ENCODE peak calls at places on chromosomes 4 and X, in ten cellular contexts. L is Karpas-422, A is HEK293T, T is AG08396, G is Kasumi-1, D is NCI-H2029, X is A549, Z is sigmoid colon, U is NT2/D1, V is EL. E is an unnamed sample.

GRCh38 chr4:167233523-167234387 is 539 bp downstream of the SPOCK3 start:
- DNase-seq in L (no peak), A (peak), T (no peak), G (peak), D (no peak), X (peak), Z (no peak), U (no peak), V (peak), E (no peak)

GRCh38 chr4:99438578-99438875 is 3.4 kb upstream of the ADH7 start:
- DNase-seq in L (no peak), A (no peak), T (no peak), G (no peak), D (no peak), X (no peak), Z (no peak), U (no peak), V (no peak), E (no peak)

GRCh38 chr4:141158219-141158618 is 24.9 kb upstream of the RNF150 start:
- DNase-seq in L (peak), A (peak), T (peak), G (peak), D (peak), X (peak), Z (no peak), U (peak), V (peak), E (no peak)

GRCh38 chr4:1177274-1178141 is 5.1 kb upstream of the SPON2 start:
- DNase-seq in L (no peak), A (no peak), T (no peak), G (no peak), D (no peak), X (no peak), Z (peak), U (no peak), V (no peak), E (no peak)

GRCh38 chr4:105624530-105624929 is 72.1 kb downstream of the ARHGEF38 start:
- DNase-seq in L (no peak), A (no peak), T (peak), G (no peak), D (no peak), X (no peak), Z (no peak), U (no peak), V (peak), E (no peak)

GRCh38 chr4:7382634-7383014 is 52.1 kb downstream of the PSAPL1 start:
- DNase-seq in L (no peak), A (no peak), T (no peak), G (no peak), D (no peak), X (no peak), Z (no peak), U (no peak), V (no peak), E (no peak)

GRCh38 chr4:150155391-150155790 is 77.1 kb downstream of the DCLK2 start:
- DNase-seq in L (no peak), A (no peak), T (no peak), G (no peak), D (no peak), X (no peak), Z (no peak), U (no peak), V (no peak), E (no peak)

GRCh38 chr4:147732516-147733193 is 767 bp downstream of the ARHGAP10 start:
- DNase-seq in L (no peak), A (peak), T (peak), G (no peak), D (no peak), X (no peak), Z (peak), U (no peak), V (peak), E (no peak)

GRCh38 chr4:5751918-5752802 is 41.2 kb downstream of the EVC start:
- DNase-seq in L (no peak), A (no peak), T (peak), G (no peak), D (no peak), X (no peak), Z (peak), U (peak), V (peak), E (no peak)

GRCh38 chr4:100362363-100362762 is 155.5 kb downstream of the EMCN start:
- DNase-seq in L (no peak), A (no peak), T (no peak), G (peak), D (no peak), X (no peak), Z (no peak), U (no peak), V (peak), E (no peak)

GRCh38 chr4:177726111-177726510 is 283.9 kb upstream of the AGA start:
- DNase-seq in L (no peak), A (no peak), T (no peak), G (no peak), D (no peak), X (no peak), Z (no peak), U (no peak), V (peak), E (no peak)

GRCh38 chr4:114041117-114041475 is 61.6 kb upstream of the ARSJ start:
- DNase-seq in L (no peak), A (no peak), T (no peak), G (no peak), D (no peak), X (no peak), Z (no peak), U (no peak), V (peak), E (no peak)

GRCh38 chr4:110271986-110272385 is 73.6 kb upstream of the ELOVL6 start:
- DNase-seq in L (no peak), A (no peak), T (no peak), G (no peak), D (no peak), X (no peak), Z (no peak), U (no peak), V (no peak), E (no peak)

GRCh38 chr4:2515835-2516550 is 20.5 kb upstream of the FAM193A start:
- DNase-seq in L (no peak), A (no peak), T (no peak), G (no peak), D (no peak), X (no peak), Z (peak), U (no peak), V (no peak), E (no peak)

GRCh38 chr4:180640193-180640592 is 1603.0 kb upstream of the TENM3 start:
- DNase-seq in L (no peak), A (no peak), T (no peak), G (no peak), D (no peak), X (no peak), Z (no peak), U (peak), V (no peak), E (no peak)

GRCh38 chr4:90069151-90069550 is 58.0 kb upstream of the CCSER1 start:
- DNase-seq in L (no peak), A (no peak), T (no peak), G (no peak), D (no peak), X (no peak), Z (no peak), U (no peak), V (no peak), E (no peak)

GRCh38 chr4:117324851-117325491 is 239.6 kb upstream of the TRAM1L1 start:
- DNase-seq in L (no peak), A (no peak), T (peak), G (no peak), D (no peak), X (no peak), Z (no peak), U (no peak), V (peak), E (no peak)

GRCh38 chrX:43707812-43708548 is 51.9 kb downstream of the MAOA start:
- DNase-seq in L (no peak), A (no peak), T (no peak), G (no peak), D (no peak), X (no peak), Z (peak), U (no peak), V (no peak), E (no peak)

GRCh38 chr4:1002131-1002630 is 9.0 kb upstream of the SLC26A1 start:
- DNase-seq in L (no peak), A (no peak), T (no peak), G (no peak), D (no peak), X (no peak), Z (no peak), U (no peak), V (no peak), E (no peak)

GRCh38 chr4:113502476-113502875 is 259.1 kb downstream of the CAMK2D start:
- DNase-seq in L (no peak), A (no peak), T (peak), G (no peak), D (no peak), X (no peak), Z (no peak), U (no peak), V (peak), E (no peak)